ENCODE peak calls at places on chromosome 4, in four cellular contexts. B is left lung, E is adipocyte, Y is mesendoderm. M is an unnamed sample. For H3K36me3, the result is how much of the 10 kb centered on the place peaks cover.

GRCh38 chr4:80424225-80424581 is 88.7 kb downstream of the CFAP299 start:
- DNase-seq in B (no peak), E (no peak), Y (no peak), M (no peak)

GRCh38 chr4:188308142-188308541 is 168.9 kb downstream of the TRIML1 start:
- DNase-seq in B (no peak), E (no peak), Y (no peak), M (no peak)

GRCh38 chr4:27210874-27211428 is 350.3 kb downstream of the STIM2 start:
- DNase-seq in B (no peak), E (no peak), Y (no peak), M (no peak)

GRCh38 chr4:147839200-147839599 is 107.3 kb downstream of the ARHGAP10 start:
- DNase-seq in B (no peak), E (no peak), Y (no peak), M (no peak)

GRCh38 chr4:7649741-7650531 is 215.2 kb upstream of the PSAPL1 start:
- DNase-seq in B (no peak), E (peak), Y (no peak), M (no peak)

GRCh38 chr4:29151584-29151983 is 1568.6 kb upstream of the PCDH7 start:
- DNase-seq in B (no peak), E (peak), Y (no peak), M (no peak)

GRCh38 chr4:92483341-92483740 is 179.6 kb downstream of the GRID2 start:
- DNase-seq in B (no peak), E (no peak), Y (no peak), M (no peak)

GRCh38 chr4:100593933-100594332 is 76.1 kb upstream of the EMCN start:
- DNase-seq in B (no peak), E (no peak), Y (no peak), M (no peak)

GRCh38 chr4:131248314-131248713 is 1900.8 kb upstream of the PCDH10 start:
- DNase-seq in B (no peak), E (no peak), Y (no peak), M (no peak)

GRCh38 chr4:80361329-80361900 is 25.9 kb downstream of the CFAP299 start:
- DNase-seq in B (no peak), E (peak), Y (peak), M (no peak)

GRCh38 chr4:128782875-128783614 is 26.5 kb upstream of the JADE1 start:
- DNase-seq in B (no peak), E (no peak), Y (no peak), M (no peak)

GRCh38 chr4:60506061-60506460 is 694.1 kb upstream of the ADGRL3 start:
- DNase-seq in B (no peak), E (no peak), Y (no peak), M (no peak)

GRCh38 chr4:121712001-121712655 is 15.3 kb upstream of the ANXA5 start:
- DNase-seq in B (no peak), E (no peak), Y (no peak), M (no peak)

GRCh38 chr4:41658106-41658505 is 90.4 kb downstream of the PHOX2B start:
- DNase-seq in B (no peak), E (no peak), Y (peak), M (no peak)

GRCh38 chr4:40923326-40924095 is 173.8 kb downstream of the NSUN7 start:
- DNase-seq in B (no peak), E (no peak), Y (no peak), M (peak)

GRCh38 chr4:1245481-1246051 is 3.4 kb downstream of the CTBP1 start:
- DNase-seq in B (peak), E (no peak), Y (no peak), M (peak)
- H3K36me3 ChIP-seq in B (under half), E (under half), Y (under half), M (under half)

GRCh38 chr4:102639602-102640001 is 121.2 kb downstream of the MANBA start:
- DNase-seq in B (no peak), E (no peak), Y (no peak), M (no peak)
- H3K36me3 ChIP-seq in B (under half), E (under half), Y (under half), M (under half)

DNA sequence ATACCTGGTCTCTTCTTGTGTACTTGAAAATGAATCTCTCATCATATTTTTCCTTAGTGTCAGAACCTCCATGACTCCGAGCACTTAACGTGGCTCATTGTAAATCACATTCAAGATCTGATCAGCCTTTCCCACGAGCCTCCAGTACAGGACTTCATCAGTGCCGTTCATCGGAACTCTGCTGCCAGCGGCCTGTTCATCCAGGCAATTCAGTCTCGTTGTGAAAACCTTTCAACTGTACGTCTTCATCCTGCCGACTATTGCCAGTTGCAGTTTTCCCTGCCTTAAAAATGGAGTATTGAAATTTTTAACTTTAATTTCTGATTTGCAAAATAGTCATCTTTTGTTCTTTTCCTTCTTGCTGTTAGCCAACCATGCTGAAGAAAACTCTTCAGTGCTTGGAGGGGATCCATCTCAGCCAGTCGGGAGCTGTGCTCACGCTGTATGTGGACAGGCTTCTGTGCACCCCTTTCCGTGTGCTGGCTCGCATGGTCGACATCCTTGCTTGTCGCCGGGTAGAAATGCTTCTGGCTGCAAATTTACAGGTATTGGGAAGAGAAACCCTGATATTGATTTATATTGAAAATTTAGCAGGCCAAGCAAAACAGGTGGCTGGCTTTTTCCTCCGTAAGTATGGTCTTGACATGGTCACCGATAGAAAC is 42.4 kb upstream of the MSANTD1 start:
- DNase-seq in B (no peak), E (no peak), Y (no peak), M (peak)
- H3K36me3 ChIP-seq in B (under half), E (under half), Y (under half), M (under half)

GRCh38 chr4:48565362-48566083 is 75.5 kb downstream of the ZAR1 start:
- DNase-seq in B (no peak), E (no peak), Y (no peak), M (no peak)

GRCh38 chr4:48575964-48576363 is 85.9 kb downstream of the ZAR1 start:
- DNase-seq in B (no peak), E (peak), Y (no peak), M (no peak)

GRCh38 chr4:48571471-48571870 is 81.4 kb downstream of the ZAR1 start:
- DNase-seq in B (no peak), E (no peak), Y (no peak), M (no peak)

GRCh38 chr4:48570646-48571220 is 80.7 kb downstream of the ZAR1 start:
- DNase-seq in B (no peak), E (peak), Y (no peak), M (no peak)
- H3K36me3 ChIP-seq in B (under half), E (under half), Y (under half), M (under half)

DNA sequence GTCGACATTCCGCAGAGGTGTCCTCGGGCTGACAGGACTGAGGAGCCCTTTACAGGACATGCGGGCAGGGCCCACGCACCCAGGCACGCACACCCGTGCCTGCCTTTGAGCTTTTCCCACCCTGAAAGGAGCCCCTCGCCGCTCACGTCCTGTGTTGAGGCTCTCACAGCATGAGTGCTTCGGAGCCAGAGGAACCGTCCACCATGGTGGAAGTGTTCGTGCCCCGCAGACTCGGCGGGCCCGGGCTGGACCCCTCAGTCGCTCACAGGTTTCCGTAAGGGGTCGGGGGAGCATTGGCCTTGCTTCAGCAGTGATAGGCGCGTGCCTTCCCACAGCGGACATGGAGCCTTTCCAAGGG is 36.9 kb downstream of the PIGG start:
- DNase-seq in B (no peak), E (no peak), Y (no peak), M (no peak)
- H3K36me3 ChIP-seq in B (under half), E (half or more), Y (under half), M (under half)

GRCh38 chr4:16802044-16802443 is 96.4 kb downstream of the LDB2 start:
- DNase-seq in B (no peak), E (no peak), Y (no peak), M (no peak)
- H3K36me3 ChIP-seq in B (under half), E (under half), Y (under half), M (under half)

GRCh38 chr4:105474110-105474518 is 252 bp upstream of the PPA2 start:
- DNase-seq in B (peak), E (peak), Y (no peak), M (no peak)
- H3K36me3 ChIP-seq in B (under half), E (under half), Y (under half), M (under half)